ENCODE peak calls at places on chromosome X, in eight cellular contexts. H is PC-3, J is fibroblast of lung, V is transverse colon, E is tibial artery, D is ovary, R is psoas muscle, B is spleen. O is an unnamed sample.

GRCh38 chrX:107710617-107711391 is 64.8 kb downstream of the TSC22D3 start:
- DNase-seq in E (peak), D (no peak), V (peak), R (no peak), B (peak), J (peak), H (peak), O (no peak)

GRCh38 chrX:153984351-153985178 is 12.0 kb downstream of the TMEM187 start:
- DNase-seq in H (no peak), J (no peak), B (peak), E (no peak), R (no peak), V (no peak), D (no peak), O (no peak)

GRCh38 chrX:7294483-7294882 is 146.5 kb upstream of the PUDP start:
- DNase-seq in H (no peak), R (no peak), V (no peak), J (no peak), E (no peak), B (no peak), D (no peak), O (no peak)

GRCh38 chrX:153032397-153033118 is 23.7 kb upstream of the PNMA3 start:
- DNase-seq in E (peak), H (peak), V (peak), D (peak), J (peak), R (peak), B (peak), O (peak)

GRCh38 chrX:104668550-104668949 is 102.6 kb downstream of the IL1RAPL2 start:
- DNase-seq in R (no peak), D (no peak), B (no peak), V (no peak), J (peak), E (no peak), H (peak), O (no peak)

GRCh38 chrX:129876734-129877395 is 29.1 kb upstream of the UTP14A start:
- DNase-seq in R (no peak), J (peak), V (no peak), D (no peak), B (no peak), E (no peak), H (peak), O (no peak)

GRCh38 chrX:29455702-29456101 is 759.7 kb upstream of the MAGEB2 start:
- DNase-seq in B (no peak), D (no peak), V (no peak), J (no peak), H (no peak), R (no peak), E (no peak), O (no peak)

GRCh38 chrX:72028701-72029470 is 102.8 kb downstream of the RTL5 start:
- DNase-seq in H (no peak), R (no peak), J (no peak), E (no peak), B (no peak), D (no peak), V (no peak), O (peak)

GRCh38 chrX:38050806-38051205 is 44.5 kb downstream of the SYTL5 start:
- DNase-seq in V (no peak), E (no peak), B (no peak), D (no peak), H (peak), R (no peak), J (no peak), O (no peak)

GRCh38 chrX:115233497-115234219 is at the start of gene LRCH2:
- DNase-seq in R (peak), V (no peak), D (peak), B (peak), H (no peak), E (peak), J (no peak), O (peak)
- H3K4me3 ChIP-seq in R (peak), V (peak), D (peak), B (peak), H (peak), E (peak), J (peak), O (peak)

GRCh38 chrX:81489987-81490386 is 288.1 kb downstream of the SH3BGRL start:
- DNase-seq in E (no peak), V (no peak), J (peak), R (no peak), D (no peak), B (no peak), H (peak), O (no peak)
- TF ChIP-seq CTCF in E (no peak), V (no peak), J (no peak), R (no peak), D (no peak), B (no peak), H (peak), O (no peak)

DNA sequence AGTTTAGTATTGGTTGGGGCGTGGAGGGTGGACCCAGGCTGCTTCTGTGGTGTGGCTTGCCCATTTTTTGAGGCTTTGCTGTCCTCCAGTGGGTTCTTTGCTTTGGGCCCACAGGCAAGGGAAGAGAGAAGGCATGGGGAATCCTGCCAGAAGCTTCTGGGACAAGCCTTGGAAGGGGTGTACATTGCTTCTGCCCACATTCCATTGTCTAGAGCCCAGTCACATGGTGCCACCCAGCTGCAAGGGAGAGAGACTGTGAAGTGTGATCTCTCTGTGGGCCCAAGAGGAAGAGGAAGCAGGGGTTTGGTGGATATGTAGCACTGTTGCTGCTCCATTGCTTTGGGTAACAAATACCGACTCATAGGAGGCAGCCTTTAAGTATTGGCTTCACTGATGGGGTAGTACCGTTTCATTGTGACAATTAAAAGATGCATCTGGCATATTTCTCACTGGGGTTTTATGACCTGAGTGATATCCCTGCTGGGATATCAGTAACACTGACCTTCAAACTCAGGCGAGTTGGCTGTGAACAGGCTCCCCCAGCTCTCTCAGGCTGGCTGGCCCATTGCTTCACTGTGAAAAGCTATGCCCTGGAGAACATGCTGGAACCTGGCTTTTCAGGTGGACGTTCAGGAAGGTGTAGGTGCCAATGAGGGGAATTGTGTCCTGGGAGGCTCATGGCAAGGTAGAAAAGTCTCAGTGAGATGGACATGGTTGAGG is 85.9 kb downstream of the CLDN34 start:
- DNase-seq in J (no peak), V (no peak), D (no peak), B (no peak), E (peak), H (no peak), R (no peak), O (no peak)
- H3K27ac ChIP-seq in J (no peak), V (no peak), D (no peak), B (no peak), E (peak), H (no peak), R (no peak), O (no peak)

GRCh38 chrX:24466025-24466424 is 939 bp downstream of the PDK3 start:
- DNase-seq in V (no peak), E (no peak), J (no peak), D (no peak), B (no peak), H (no peak), R (no peak), O (no peak)

GRCh38 chrX:24463077-24463476 is 2.0 kb upstream of the PDK3 start:
- DNase-seq in R (no peak), H (no peak), J (no peak), E (no peak), B (no peak), D (no peak), V (no peak), O (no peak)

GRCh38 chrX:24464836-24465523 is at the start of gene PDK3:
- DNase-seq in J (peak), E (peak), D (peak), R (peak), V (peak), B (peak), H (peak), O (peak)

GRCh38 chrX:24464498-24464835 is 619 bp upstream of the PDK3 start:
- DNase-seq in V (no peak), E (no peak), D (peak), R (no peak), H (no peak), B (no peak), J (no peak), O (no peak)

DNA sequence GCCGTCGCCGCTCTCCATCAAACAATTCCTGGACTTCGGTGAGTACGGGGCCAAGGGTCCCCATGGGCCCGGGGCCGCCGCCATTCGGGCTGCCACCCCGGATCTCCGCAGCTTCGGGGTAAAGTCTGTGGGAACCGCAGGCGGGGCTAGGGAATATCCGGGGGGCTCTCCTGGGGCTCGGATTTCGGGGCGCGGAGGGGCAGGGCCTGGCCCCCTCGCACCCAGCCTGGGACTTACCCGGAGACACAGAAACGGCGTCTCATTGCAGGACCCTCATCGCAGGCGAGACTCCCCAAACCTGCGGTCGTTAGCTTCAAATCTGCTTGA is 401 bp downstream of the PDK3 start:
- DNase-seq in B (peak), V (no peak), R (peak), H (no peak), D (no peak), J (no peak), E (no peak), O (no peak)
- H3K4me3 ChIP-seq in B (peak), V (peak), R (peak), H (peak), D (peak), J (peak), E (peak), O (peak)

GRCh38 chrX:65994519-65995501 is 45.1 kb downstream of the VSIG4 start:
- DNase-seq in V (no peak), E (no peak), D (no peak), H (no peak), J (no peak), R (no peak), B (no peak), O (no peak)
- TF ChIP-seq CTCF in V (no peak), E (no peak), D (no peak), H (no peak), J (no peak), R (no peak), B (no peak), O (no peak)

DNA sequence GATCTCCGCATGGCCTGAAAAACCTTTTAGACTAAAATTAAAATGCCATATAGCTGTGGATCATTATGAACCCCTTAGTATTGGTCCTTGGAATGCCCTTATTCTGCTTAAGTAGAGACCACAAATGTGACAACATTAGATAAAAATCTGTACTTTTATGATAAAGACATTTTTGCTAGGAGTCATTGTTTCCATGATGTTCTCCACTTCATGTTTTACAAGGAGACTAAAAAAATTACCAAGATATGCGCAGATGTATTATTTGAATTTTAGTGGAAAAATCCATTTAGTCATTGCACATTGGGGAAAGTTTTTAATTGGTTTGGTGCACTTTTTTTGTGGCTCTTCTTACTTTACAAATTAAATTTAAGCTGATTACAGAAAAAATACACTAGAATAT is 85.1 kb upstream of the HPRT1 start:
- DNase-seq in B (no peak), H (no peak), R (no peak), D (no peak), V (no peak), E (no peak), J (no peak), O (no peak)
- H3K27ac ChIP-seq in B (peak), H (no peak), R (no peak), D (no peak), V (no peak), E (no peak), J (no peak), O (no peak)

GRCh38 chrX:74063426-74064155 is 240.4 kb upstream of the ZCCHC13 start:
- DNase-seq in H (peak), J (no peak), D (no peak), B (no peak), R (no peak), V (no peak), E (no peak), O (no peak)

GRCh38 chrX:74065831-74066390 is 238.1 kb upstream of the ZCCHC13 start:
- DNase-seq in E (no peak), J (no peak), R (no peak), D (no peak), V (no peak), B (no peak), H (no peak), O (no peak)

GRCh38 chrX:74061879-74062278 is 242.1 kb upstream of the ZCCHC13 start:
- DNase-seq in H (no peak), B (no peak), R (no peak), D (no peak), E (no peak), V (no peak), J (no peak), O (no peak)
- H3K4me3 ChIP-seq in H (no peak), B (no peak), R (no peak), D (no peak), E (no peak), V (no peak), J (no peak), O (no peak)

GRCh38 chrX:471239-471638 is 84.5 kb upstream of the PPP2R3B start:
- DNase-seq in E (no peak), J (no peak), B (no peak), D (no peak), V (no peak), H (no peak), R (no peak), O (no peak)
- TF ChIP-seq CTCF in E (no peak), J (no peak), B (no peak), D (no peak), V (no peak), H (no peak), R (no peak), O (no peak)

GRCh38 chrX:31421441-31421840 is 349.6 kb upstream of the FTHL17 start:
- DNase-seq in R (no peak), D (no peak), H (no peak), J (no peak), E (no peak), V (no peak), B (no peak), O (no peak)
- H3K27ac ChIP-seq in R (no peak), D (no peak), H (no peak), J (no peak), E (no peak), V (no peak), B (no peak), O (no peak)

O was measured in Peyer's patch.